ENCODE peak calls at places on chromosome X, in four cellular contexts. W is left ventricle myocardium inferior, X is GM10248, H is transverse colon. O is an unnamed sample.

GRCh38 chrX:41384041-41384705 is 50.2 kb downstream of the DDX3X start:
- DNase-seq in W (peak; percentile 68), H (peak; percentile 79), X (no peak), O (peak; percentile 74)

GRCh38 chrX:53544936-53545335 is 110.8 kb upstream of the HSD17B10 start:
- DNase-seq in W (no peak), X (no peak), H (no peak), O (no peak)

GRCh38 chrX:104172788-104173187 is 6.5 kb downstream of the FAM199X start:
- DNase-seq in W (no peak), X (no peak), H (no peak), O (no peak)

GRCh38 chrX:2397648-2398340 is 103.0 kb downstream of the DHRSX start:
- DNase-seq in X (no peak), H (no peak), W (no peak), O (no peak)

GRCh38 chrX:69101655-69102251 is 63.5 kb downstream of the PJA1 start:
- DNase-seq in W (no peak), X (no peak), H (no peak), O (no peak)

GRCh38 chrX:43655961-43656494 is at the start of gene MAOA:
- DNase-seq in H (peak; percentile 88), W (peak; percentile 80), X (no peak), O (peak; percentile 93)

GRCh38 chrX:71251456-71251973 is 2.4 kb downstream of the ZMYM3 start:
- DNase-seq in H (peak; percentile 11), W (no peak), X (no peak), O (no peak)

GRCh38 chrX:107729558-107730297 is 45.9 kb downstream of the TSC22D3 start:
- DNase-seq in X (peak; percentile 39), W (peak; percentile 58), H (no peak), O (no peak)

GRCh38 chrX:39133971-39134370 is 332.7 kb downstream of the MID1IP1 start:
- DNase-seq in H (peak; percentile 19), X (no peak), W (no peak), O (no peak)

GRCh38 chrX:31837445-31837844 is 765.6 kb upstream of the FTHL17 start:
- DNase-seq in H (no peak), X (no peak), W (no peak), O (no peak)

GRCh38 chrX:37871626-37872302 is 24.4 kb upstream of the DYNLT3 start:
- DNase-seq in X (no peak), H (no peak), W (peak; percentile 11), O (no peak)

GRCh38 chrX:7586126-7586525 is 256.8 kb upstream of the VCX start:
- DNase-seq in W (no peak), H (no peak), X (peak; percentile 17), O (no peak)

GRCh38 chrX:12954376-12954775 is 20.5 kb upstream of the TMSB4X start:
- DNase-seq in W (no peak), X (no peak), H (no peak), O (no peak)
- TF ChIP-seq CTCF in W (no peak), X (no peak), H (no peak), O (no peak)

DNA sequence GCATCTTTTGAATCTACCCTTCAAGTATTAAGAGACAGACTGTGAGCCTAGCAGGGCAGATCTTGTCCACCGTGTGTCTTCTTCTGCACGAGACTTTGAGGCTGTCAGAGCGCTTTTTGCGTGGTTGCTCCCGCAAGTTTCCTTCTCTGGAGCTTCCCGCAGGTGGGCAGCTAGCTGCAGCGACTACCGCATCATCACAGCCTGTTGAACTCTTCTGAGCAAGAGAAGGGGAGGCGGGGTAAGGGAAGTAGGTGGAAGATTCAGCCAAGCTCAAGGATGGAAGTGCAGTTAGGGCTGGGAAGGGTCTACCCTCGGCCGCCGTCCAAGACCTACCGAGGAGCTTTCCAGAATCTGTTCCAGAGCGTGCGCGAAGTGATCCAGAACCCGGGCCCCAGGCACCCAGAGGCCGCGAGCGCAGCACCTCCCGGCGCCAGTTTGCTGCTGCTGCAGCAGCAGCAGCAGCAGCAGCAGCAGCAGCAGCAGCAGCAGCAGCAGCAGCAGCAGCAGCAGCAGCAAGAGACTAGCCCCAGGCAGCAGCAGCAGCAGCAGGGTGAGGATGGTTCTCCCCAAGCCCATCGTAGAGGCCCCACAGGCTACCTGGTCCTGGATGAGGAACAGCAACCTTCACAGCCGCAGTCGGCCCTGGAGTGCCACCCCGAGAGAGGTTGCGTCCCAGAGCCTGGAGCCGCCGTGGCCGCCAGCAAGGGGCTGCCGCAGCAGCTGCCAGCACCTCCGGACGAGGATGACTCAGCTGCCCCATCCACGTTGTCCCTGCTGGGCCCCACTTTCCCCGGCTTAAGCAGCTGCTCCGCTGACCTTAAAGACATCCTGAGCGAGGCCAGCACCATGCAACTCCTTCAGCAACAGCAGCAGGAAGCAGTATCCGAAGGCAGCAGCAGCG is 1.3 kb downstream of the AR start:
- DNase-seq in W (peak; percentile 16), H (no peak), X (peak; percentile 5), O (no peak)
- TF ChIP-seq CTCF in W (no peak), H (no peak), X (no peak), O (no peak)

DNA sequence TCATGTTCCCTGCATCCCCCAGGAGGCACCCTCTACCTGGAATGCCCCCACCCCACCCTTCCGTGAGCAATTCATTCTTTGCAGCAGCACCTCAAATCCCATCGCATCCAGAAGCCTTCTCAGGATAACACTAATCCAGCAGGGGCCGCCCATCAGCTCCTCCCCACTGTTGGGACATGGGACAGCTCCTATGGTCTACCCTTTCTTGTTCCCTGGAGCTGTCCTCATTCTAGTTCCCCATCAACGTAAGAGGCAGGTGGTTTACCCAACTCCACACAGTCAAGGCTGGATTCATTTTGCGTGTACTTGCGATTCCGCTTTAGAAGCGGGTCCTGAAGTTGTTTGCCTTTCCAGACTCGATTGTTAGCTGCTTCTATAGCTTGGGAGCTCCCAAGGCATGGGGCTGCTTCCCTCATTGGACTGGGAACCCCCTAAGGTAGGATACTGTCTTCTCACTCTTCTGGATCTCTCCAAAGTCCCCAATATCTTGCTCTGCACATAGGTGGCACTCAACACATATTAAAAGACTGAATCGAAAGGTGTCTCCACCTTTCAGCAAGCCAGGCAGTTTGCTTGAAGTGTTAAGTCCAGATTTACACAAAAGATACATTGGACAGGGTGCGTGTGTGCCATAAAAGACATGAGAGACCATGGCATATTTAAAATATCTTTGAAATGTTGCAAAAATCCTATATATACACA is 942 bp upstream of the APLN start:
- DNase-seq in X (no peak), W (no peak), H (no peak), O (no peak)
- TF ChIP-seq CTCF in X (no peak), W (no peak), H (no peak), O (no peak)

DNA sequence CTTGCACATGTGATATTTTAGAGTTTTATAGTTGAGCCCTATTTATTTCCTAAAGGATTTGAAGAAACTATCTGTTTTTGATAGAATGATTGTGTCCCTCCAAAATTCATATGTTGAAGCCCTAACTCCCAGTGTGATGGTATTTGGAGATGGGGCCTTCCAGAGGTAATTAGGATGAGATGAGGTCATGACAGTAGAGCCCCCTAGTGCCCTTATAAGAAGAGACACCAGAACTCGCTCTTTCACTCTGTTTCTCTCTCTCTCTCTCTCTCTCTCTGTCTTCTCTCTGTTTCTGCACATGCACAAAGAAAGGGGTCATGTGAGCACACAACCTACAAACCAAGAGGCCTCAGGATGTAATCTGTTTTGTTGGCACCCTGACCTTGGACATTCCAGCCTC is 921.9 kb upstream of the DIAPH2 start:
- DNase-seq in X (no peak), H (no peak), W (no peak), O (no peak)
- TF ChIP-seq CTCF in X (no peak), H (no peak), W (no peak), O (no peak)

GRCh38 chrX:119181491-119181890 is 53.9 kb upstream of the KIAA1210 start:
- DNase-seq in X (no peak), W (no peak), H (peak; percentile 32), O (peak; percentile 24)
- TF ChIP-seq CTCF in X (no peak), W (peak; percentile 26), H (peak; percentile 22), O (no peak)

GRCh38 chrX:74492720-74493201 is 71.5 kb downstream of the SLC16A2 start:
- DNase-seq in W (no peak), H (no peak), X (no peak), O (no peak)
- TF ChIP-seq CTCF in W (no peak), H (no peak), X (peak; percentile 9), O (no peak)

GRCh38 chrX:155613927-155614559 is 1.3 kb upstream of the TMLHE start:
- DNase-seq in W (no peak), H (no peak), X (no peak), O (no peak)

GRCh38 chrX:155615938-155616337 is 3.2 kb upstream of the TMLHE start:
- DNase-seq in W (no peak), X (no peak), H (no peak), O (no peak)

GRCh38 chrX:155612312-155613224 is at the start of gene TMLHE:
- DNase-seq in H (peak; percentile 79), X (peak; percentile 63), W (peak; percentile 70), O (peak; percentile 82)

GRCh38 chrX:155611302-155611701 is 1.4 kb downstream of the TMLHE start:
- DNase-seq in X (no peak), W (no peak), H (no peak), O (no peak)
- TF ChIP-seq CTCF in X (no peak), W (no peak), H (no peak), O (no peak)

DNA sequence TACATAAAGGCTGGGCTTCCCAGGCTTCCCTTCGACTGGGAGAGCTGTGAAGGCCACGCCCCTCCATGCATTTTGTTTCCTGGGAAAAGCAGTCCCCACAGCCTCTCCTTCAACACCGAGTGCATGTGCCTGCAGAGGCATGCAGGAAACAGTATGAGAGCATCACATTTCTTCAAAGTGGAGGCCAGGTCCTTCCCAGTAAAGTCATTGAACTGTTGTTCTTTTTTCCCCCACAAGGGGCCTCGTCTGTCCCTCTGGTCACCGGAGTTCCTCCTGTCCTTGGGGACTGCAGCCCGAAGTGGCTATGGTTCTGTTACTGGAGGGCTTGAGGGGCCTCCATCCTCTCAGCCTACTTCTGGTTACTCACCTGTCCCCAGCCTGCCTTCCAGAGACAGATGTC is 56.0 kb downstream of the RAI2 start:
- DNase-seq in W (no peak), X (no peak), H (no peak), O (no peak)
- TF ChIP-seq CTCF in W (no peak), X (no peak), H (no peak), O (no peak)

GRCh38 chrX:42540150-42540549 is 237.8 kb downstream of the PPP1R2C start:
- DNase-seq in W (no peak), H (no peak), X (no peak), O (no peak)

GRCh38 chrX:42546800-42547199 is 231.2 kb downstream of the PPP1R2C start:
- DNase-seq in W (no peak), H (no peak), X (no peak), O (no peak)

DNA sequence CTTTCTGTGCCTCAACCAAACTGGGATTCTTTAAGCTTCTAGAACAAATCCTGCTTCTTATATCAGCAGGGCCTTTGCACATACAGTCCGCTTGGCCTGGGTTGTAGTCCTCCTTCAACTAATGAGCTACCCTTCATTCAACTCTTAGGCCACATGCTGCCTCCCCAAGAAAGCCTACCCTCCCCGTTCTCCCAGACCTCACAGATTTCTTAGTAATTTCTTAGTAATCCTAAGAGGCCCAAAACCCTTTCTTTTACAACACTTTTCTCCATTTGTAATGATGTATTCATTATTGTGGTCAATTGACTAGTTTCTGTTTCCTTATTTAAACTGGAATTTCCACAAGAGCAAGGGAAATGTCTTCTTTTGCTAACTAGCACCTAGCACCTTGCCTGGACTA is 233.1 kb downstream of the PPP1R2C start:
- DNase-seq in W (no peak), H (no peak), X (no peak), O (no peak)
- TF ChIP-seq CTCF in W (no peak), H (no peak), X (no peak), O (no peak)

O was measured in colonic mucosa.